ENCODE peak calls at places on chromosome 4, in ten cellular contexts. One of them, this sample, is unnamed. For H3K4me1, the result is how much of the 10 kb centered on the place peaks cover.

GRCh38 chr4:107854326-107855030 is 29.7 kb downstream of the SGMS2 start:
- DNase-seq in CD8-positive, alpha-beta memory T cell: no peak
- DNase-seq in GM12878: no peak
- DNase-seq in neuronal stem cell: no peak
- DNase-seq in endothelial cell of umbilical vein: no peak
- DNase-seq in GM23248: peak
- DNase-seq in A549: no peak
- DNase-seq in GM23338: no peak
- DNase-seq in colonic mucosa: no peak
- DNase-seq in testis: no peak
- DNase-seq in this sample: no peak

GRCh38 chr4:184097240-184097619 is 120.4 kb downstream of the ENPP6 start:
- DNase-seq in CD8-positive, alpha-beta memory T cell: no peak
- DNase-seq in GM12878: no peak
- DNase-seq in neuronal stem cell: no peak
- DNase-seq in endothelial cell of umbilical vein: no peak
- DNase-seq in GM23248: peak
- DNase-seq in A549: no peak
- DNase-seq in GM23338: peak
- DNase-seq in colonic mucosa: peak
- DNase-seq in testis: peak
- DNase-seq in this sample: peak

GRCh38 chr4:9785926-9786325 is 4.5 kb downstream of the DRD5 start:
- DNase-seq in CD8-positive, alpha-beta memory T cell: no peak
- DNase-seq in GM12878: no peak
- DNase-seq in neuronal stem cell: no peak
- DNase-seq in endothelial cell of umbilical vein: no peak
- DNase-seq in GM23248: no peak
- DNase-seq in A549: no peak
- DNase-seq in GM23338: no peak
- DNase-seq in colonic mucosa: peak
- DNase-seq in testis: no peak
- DNase-seq in this sample: no peak

GRCh38 chr4:138892483-138893386 is 122.8 kb upstream of the NOCT start:
- DNase-seq in CD8-positive, alpha-beta memory T cell: no peak
- DNase-seq in GM12878: no peak
- DNase-seq in neuronal stem cell: no peak
- DNase-seq in endothelial cell of umbilical vein: no peak
- DNase-seq in GM23248: peak
- DNase-seq in A549: no peak
- DNase-seq in GM23338: no peak
- DNase-seq in colonic mucosa: no peak
- DNase-seq in testis: no peak
- DNase-seq in this sample: no peak

GRCh38 chr4:7134737-7135388 is 57.5 kb upstream of the SORCS2 start:
- DNase-seq in CD8-positive, alpha-beta memory T cell: no peak
- DNase-seq in GM12878: no peak
- DNase-seq in neuronal stem cell: no peak
- DNase-seq in endothelial cell of umbilical vein: no peak
- DNase-seq in GM23248: peak
- DNase-seq in A549: no peak
- DNase-seq in GM23338: no peak
- DNase-seq in colonic mucosa: peak
- DNase-seq in testis: peak
- DNase-seq in this sample: peak

GRCh38 chr4:48858130-48858529 is 27.2 kb downstream of the OCIAD1 start:
- DNase-seq in CD8-positive, alpha-beta memory T cell: no peak
- DNase-seq in GM12878: no peak
- DNase-seq in neuronal stem cell: no peak
- DNase-seq in endothelial cell of umbilical vein: no peak
- DNase-seq in GM23248: no peak
- DNase-seq in A549: no peak
- DNase-seq in GM23338: peak
- DNase-seq in colonic mucosa: no peak
- DNase-seq in testis: no peak
- DNase-seq in this sample: no peak

GRCh38 chr4:123037809-123038208 is 115.4 kb upstream of the NUDT6 start:
- DNase-seq in CD8-positive, alpha-beta memory T cell: no peak
- DNase-seq in GM12878: no peak
- DNase-seq in neuronal stem cell: no peak
- DNase-seq in endothelial cell of umbilical vein: no peak
- DNase-seq in GM23248: peak
- DNase-seq in A549: no peak
- DNase-seq in GM23338: no peak
- DNase-seq in colonic mucosa: no peak
- DNase-seq in testis: no peak
- DNase-seq in this sample: no peak

GRCh38 chr4:23516719-23517118 is 373.1 kb downstream of the PPARGC1A start:
- DNase-seq in CD8-positive, alpha-beta memory T cell: no peak
- DNase-seq in GM12878: no peak
- DNase-seq in neuronal stem cell: no peak
- DNase-seq in endothelial cell of umbilical vein: no peak
- DNase-seq in GM23248: no peak
- DNase-seq in A549: no peak
- DNase-seq in GM23338: no peak
- DNase-seq in colonic mucosa: no peak
- DNase-seq in testis: no peak
- DNase-seq in this sample: no peak

GRCh38 chr4:155999743-156000142 is 46.1 kb upstream of the CTSO start:
- DNase-seq in CD8-positive, alpha-beta memory T cell: no peak
- DNase-seq in GM12878: no peak
- DNase-seq in neuronal stem cell: peak
- DNase-seq in endothelial cell of umbilical vein: no peak
- DNase-seq in GM23248: no peak
- DNase-seq in A549: no peak
- DNase-seq in GM23338: peak
- DNase-seq in colonic mucosa: no peak
- DNase-seq in testis: peak
- DNase-seq in this sample: no peak

GRCh38 chr4:15774020-15774420 is 4.1 kb upstream of the CD38 start:
- DNase-seq in CD8-positive, alpha-beta memory T cell: no peak
- DNase-seq in GM12878: no peak
- DNase-seq in neuronal stem cell: no peak
- DNase-seq in endothelial cell of umbilical vein: no peak
- DNase-seq in GM23248: peak
- DNase-seq in A549: peak
- DNase-seq in GM23338: no peak
- DNase-seq in colonic mucosa: no peak
- DNase-seq in testis: no peak
- DNase-seq in this sample: no peak

GRCh38 chr4:18981234-18981615 is 959.7 kb upstream of the LCORL start:
- DNase-seq in CD8-positive, alpha-beta memory T cell: no peak
- DNase-seq in GM12878: no peak
- DNase-seq in neuronal stem cell: no peak
- DNase-seq in endothelial cell of umbilical vein: no peak
- DNase-seq in GM23248: no peak
- DNase-seq in A549: no peak
- DNase-seq in GM23338: no peak
- DNase-seq in colonic mucosa: no peak
- DNase-seq in testis: no peak
- DNase-seq in this sample: no peak

GRCh38 chr4:93466440-93466839 is 362.1 kb upstream of the ATOH1 start:
- DNase-seq in CD8-positive, alpha-beta memory T cell: no peak
- DNase-seq in GM12878: no peak
- DNase-seq in neuronal stem cell: no peak
- DNase-seq in endothelial cell of umbilical vein: no peak
- DNase-seq in GM23248: no peak
- DNase-seq in A549: no peak
- DNase-seq in GM23338: peak
- DNase-seq in colonic mucosa: no peak
- DNase-seq in testis: no peak
- DNase-seq in this sample: no peak

GRCh38 chr4:10738826-10739489 is 54.4 kb upstream of the CLNK start:
- DNase-seq in CD8-positive, alpha-beta memory T cell: no peak
- DNase-seq in GM12878: no peak
- DNase-seq in neuronal stem cell: no peak
- DNase-seq in endothelial cell of umbilical vein: no peak
- DNase-seq in GM23248: no peak
- DNase-seq in A549: no peak
- DNase-seq in GM23338: no peak
- DNase-seq in colonic mucosa: no peak
- DNase-seq in testis: no peak
- DNase-seq in this sample: no peak

GRCh38 chr4:184099541-184099966 is 118.1 kb downstream of the ENPP6 start:
- DNase-seq in CD8-positive, alpha-beta memory T cell: no peak
- DNase-seq in GM12878: no peak
- DNase-seq in neuronal stem cell: no peak
- DNase-seq in endothelial cell of umbilical vein: no peak
- DNase-seq in GM23248: no peak
- DNase-seq in A549: no peak
- DNase-seq in GM23338: no peak
- DNase-seq in colonic mucosa: no peak
- DNase-seq in testis: no peak
- DNase-seq in this sample: no peak

GRCh38 chr4:176187610-176188009 is 7.8 kb downstream of the SPATA4 start:
- DNase-seq in CD8-positive, alpha-beta memory T cell: no peak
- DNase-seq in GM12878: no peak
- DNase-seq in neuronal stem cell: no peak
- DNase-seq in endothelial cell of umbilical vein: no peak
- DNase-seq in GM23248: peak
- DNase-seq in A549: no peak
- DNase-seq in GM23338: no peak
- DNase-seq in colonic mucosa: no peak
- DNase-seq in testis: no peak
- DNase-seq in this sample: no peak

DNA sequence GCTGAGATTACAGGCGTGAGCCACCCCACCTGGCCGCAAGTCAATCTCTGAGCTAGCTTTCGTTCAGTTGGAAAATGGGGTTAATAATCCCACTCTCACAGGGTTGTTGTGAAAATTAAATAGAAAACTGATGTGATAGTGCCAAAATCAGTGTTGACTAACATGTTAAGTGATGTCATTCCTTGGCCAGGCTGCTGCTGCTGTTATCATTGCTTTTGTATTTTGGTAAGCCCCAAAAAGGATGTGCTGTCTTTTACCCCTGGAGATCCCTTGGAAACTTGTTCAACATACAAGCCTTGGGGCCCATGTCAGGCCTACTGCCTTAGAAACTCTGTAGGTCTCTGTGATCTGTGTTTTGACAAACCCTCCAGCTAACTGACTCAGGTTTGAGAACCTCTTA is 106.3 kb downstream of the AFF1 start:
- DNase-seq in CD8-positive, alpha-beta memory T cell: no peak
- DNase-seq in GM12878: no peak
- DNase-seq in neuronal stem cell: no peak
- DNase-seq in endothelial cell of umbilical vein: no peak
- DNase-seq in GM23248: peak
- DNase-seq in A549: no peak
- DNase-seq in GM23338: no peak
- DNase-seq in colonic mucosa: no peak
- DNase-seq in testis: no peak
- DNase-seq in this sample: no peak
- H3K4me1 ChIP-seq in CD8-positive, alpha-beta memory T cell: under half
- H3K4me1 ChIP-seq in GM12878: under half
- H3K4me1 ChIP-seq in neuronal stem cell: half or more
- H3K4me1 ChIP-seq in endothelial cell of umbilical vein: half or more
- H3K4me1 ChIP-seq in GM23248: half or more
- H3K4me1 ChIP-seq in A549: half or more
- H3K4me1 ChIP-seq in GM23338: half or more
- H3K4me1 ChIP-seq in colonic mucosa: under half
- H3K4me1 ChIP-seq in testis: under half
- H3K4me1 ChIP-seq in this sample: half or more

GRCh38 chr4:2813446-2814405 is 20.8 kb downstream of the SH3BP2 start:
- DNase-seq in CD8-positive, alpha-beta memory T cell: no peak
- DNase-seq in GM12878: no peak
- DNase-seq in neuronal stem cell: no peak
- DNase-seq in endothelial cell of umbilical vein: no peak
- DNase-seq in GM23248: no peak
- DNase-seq in A549: no peak
- DNase-seq in GM23338: no peak
- DNase-seq in colonic mucosa: no peak
- DNase-seq in testis: no peak
- DNase-seq in this sample: no peak

GRCh38 chr4:2812985-2813384 is 20.1 kb downstream of the SH3BP2 start:
- DNase-seq in CD8-positive, alpha-beta memory T cell: no peak
- DNase-seq in GM12878: no peak
- DNase-seq in neuronal stem cell: no peak
- DNase-seq in endothelial cell of umbilical vein: peak
- DNase-seq in GM23248: peak
- DNase-seq in A549: no peak
- DNase-seq in GM23338: no peak
- DNase-seq in colonic mucosa: no peak
- DNase-seq in testis: no peak
- DNase-seq in this sample: no peak

GRCh38 chr4:2814627-2815026 is 21.7 kb downstream of the SH3BP2 start:
- DNase-seq in CD8-positive, alpha-beta memory T cell: peak
- DNase-seq in GM12878: no peak
- DNase-seq in neuronal stem cell: no peak
- DNase-seq in endothelial cell of umbilical vein: no peak
- DNase-seq in GM23248: no peak
- DNase-seq in A549: no peak
- DNase-seq in GM23338: no peak
- DNase-seq in colonic mucosa: no peak
- DNase-seq in testis: no peak
- DNase-seq in this sample: no peak

GRCh38 chr4:2811830-2812599 is 19.1 kb downstream of the SH3BP2 start:
- DNase-seq in CD8-positive, alpha-beta memory T cell: peak
- DNase-seq in GM12878: peak
- DNase-seq in neuronal stem cell: no peak
- DNase-seq in endothelial cell of umbilical vein: peak
- DNase-seq in GM23248: peak
- DNase-seq in A549: no peak
- DNase-seq in GM23338: peak
- DNase-seq in colonic mucosa: peak
- DNase-seq in testis: peak
- DNase-seq in this sample: peak

GRCh38 chr4:2812600-2812932 is 19.7 kb downstream of the SH3BP2 start:
- DNase-seq in CD8-positive, alpha-beta memory T cell: no peak
- DNase-seq in GM12878: no peak
- DNase-seq in neuronal stem cell: no peak
- DNase-seq in endothelial cell of umbilical vein: no peak
- DNase-seq in GM23248: peak
- DNase-seq in A549: no peak
- DNase-seq in GM23338: no peak
- DNase-seq in colonic mucosa: no peak
- DNase-seq in testis: no peak
- DNase-seq in this sample: no peak
- H3K4me1 ChIP-seq in CD8-positive, alpha-beta memory T cell: half or more
- H3K4me1 ChIP-seq in GM12878: under half
- H3K4me1 ChIP-seq in neuronal stem cell: under half
- H3K4me1 ChIP-seq in endothelial cell of umbilical vein: under half
- H3K4me1 ChIP-seq in GM23248: under half
- H3K4me1 ChIP-seq in A549: under half
- H3K4me1 ChIP-seq in GM23338: under half
- H3K4me1 ChIP-seq in colonic mucosa: under half
- H3K4me1 ChIP-seq in testis: under half
- H3K4me1 ChIP-seq in this sample: under half

GRCh38 chr4:8272472-8273428 is 3.2 kb downstream of the HTRA3 start:
- DNase-seq in CD8-positive, alpha-beta memory T cell: no peak
- DNase-seq in GM12878: no peak
- DNase-seq in neuronal stem cell: no peak
- DNase-seq in endothelial cell of umbilical vein: peak
- DNase-seq in GM23248: no peak
- DNase-seq in A549: no peak
- DNase-seq in GM23338: no peak
- DNase-seq in colonic mucosa: no peak
- DNase-seq in testis: no peak
- DNase-seq in this sample: peak
- H3K4me1 ChIP-seq in CD8-positive, alpha-beta memory T cell: under half
- H3K4me1 ChIP-seq in GM12878: under half
- H3K4me1 ChIP-seq in neuronal stem cell: under half
- H3K4me1 ChIP-seq in endothelial cell of umbilical vein: under half
- H3K4me1 ChIP-seq in GM23248: under half
- H3K4me1 ChIP-seq in A549: under half
- H3K4me1 ChIP-seq in GM23338: under half
- H3K4me1 ChIP-seq in colonic mucosa: under half
- H3K4me1 ChIP-seq in testis: under half
- H3K4me1 ChIP-seq in this sample: under half

GRCh38 chr4:145881585-145881984 is 57.0 kb downstream of the ZNF827 start:
- DNase-seq in CD8-positive, alpha-beta memory T cell: no peak
- DNase-seq in GM12878: no peak
- DNase-seq in neuronal stem cell: no peak
- DNase-seq in endothelial cell of umbilical vein: no peak
- DNase-seq in GM23248: no peak
- DNase-seq in A549: no peak
- DNase-seq in GM23338: no peak
- DNase-seq in colonic mucosa: no peak
- DNase-seq in testis: no peak
- DNase-seq in this sample: no peak
- H3K4me1 ChIP-seq in CD8-positive, alpha-beta memory T cell: under half
- H3K4me1 ChIP-seq in GM12878: under half
- H3K4me1 ChIP-seq in neuronal stem cell: under half
- H3K4me1 ChIP-seq in endothelial cell of umbilical vein: under half
- H3K4me1 ChIP-seq in GM23248: under half
- H3K4me1 ChIP-seq in A549: under half
- H3K4me1 ChIP-seq in GM23338: under half
- H3K4me1 ChIP-seq in colonic mucosa: under half
- H3K4me1 ChIP-seq in testis: under half
- H3K4me1 ChIP-seq in this sample: under half

This sample was measured in adrenal gland.